ENCODE peak calls at places on chromosomes 5 and 9, in seven cellular contexts. K is upper lobe of right lung, W is A549, A is OCI-LY7, M is uterus, B is PC-3, X is GM23338. R is an unnamed sample.

GRCh38 chr5:15368835-15369234 is 131.1 kb upstream of the FBXL7 start:
- DNase-seq in K (no peak), X (no peak), M (no peak), W (no peak), B (no peak), A (no peak), R (no peak)

GRCh38 chr5:90932052-90932699 is 373.6 kb downstream of the ADGRV1 start:
- DNase-seq in X (peak; percentile 87), A (peak; percentile 22), M (peak; percentile 55), W (peak; percentile 80), B (peak; percentile 93), K (no peak), R (peak; percentile 83)

GRCh38 chr5:158410976-158411375 is 552.0 kb upstream of the CLINT1 start:
- DNase-seq in M (no peak), K (no peak), X (no peak), W (no peak), A (no peak), B (no peak), R (no peak)

GRCh38 chr9:136566899-136567298 is 21.1 kb upstream of the NOTCH1 start:
- DNase-seq in B (no peak), X (no peak), A (no peak), M (peak; percentile 78), K (no peak), W (no peak), R (no peak)

GRCh38 chr9:70510157-70510770 is 95.8 kb upstream of the KLF9 start:
- DNase-seq in M (no peak), A (peak; percentile 27), B (no peak), W (peak; percentile 46), K (peak; percentile 66), X (peak; percentile 77), R (peak; percentile 45)

GRCh38 chr5:89120719-89121118 is 237.7 kb upstream of the MEF2C start:
- DNase-seq in A (no peak), K (no peak), M (no peak), X (no peak), W (no peak), B (no peak), R (peak; percentile 13)

GRCh38 chr5:12177851-12178250 is 273.6 kb upstream of the CTNND2 start:
- DNase-seq in M (no peak), W (no peak), A (no peak), K (no peak), B (no peak), X (no peak), R (no peak)

GRCh38 chr9:106860731-106861584 is 2.0 kb upstream of the ZNF462 start:
- DNase-seq in K (peak; percentile 75), A (no peak), W (peak; percentile 14), M (peak; percentile 41), B (peak; percentile 55), X (peak; percentile 83), R (peak; percentile 50)

GRCh38 chr5:107088907-107089306 is 581.8 kb downstream of the EFNA5 start:
- DNase-seq in K (no peak), M (no peak), W (no peak), A (no peak), X (no peak), B (no peak), R (no peak)

GRCh38 chr9:107684224-107684623 is 194.7 kb upstream of the KLF4 start:
- DNase-seq in M (no peak), B (no peak), K (no peak), W (peak; percentile 9), X (no peak), A (no peak), R (peak; percentile 60)

GRCh38 chr9:70392189-70392588 is 22.3 kb downstream of the KLF9 start:
- DNase-seq in B (peak; percentile 13), M (no peak), W (peak; percentile 24), A (peak; percentile 21), X (no peak), K (no peak), R (no peak)

GRCh38 chr9:126248680-126249079 is 77.9 kb upstream of the MVB12B start:
- DNase-seq in W (peak; percentile 13), K (no peak), A (no peak), M (no peak), B (peak; percentile 81), X (no peak), R (no peak)

GRCh38 chr5:81326554-81326953 is 25.2 kb downstream of the ZCCHC9 start:
- DNase-seq in B (no peak), W (no peak), A (no peak), X (no peak), K (no peak), M (no peak), R (no peak)

GRCh38 chr5:7869474-7870136 is 657 bp downstream of the MTRR start:
- DNase-seq in A (peak; percentile 32), B (peak; percentile 32), K (peak; percentile 75), X (peak; percentile 19), W (no peak), M (no peak), R (peak; percentile 37)

GRCh38 chr9:129568560-129569505 is 52.1 kb downstream of the C9orf50 start:
- DNase-seq in B (no peak), W (peak; percentile 78), M (peak; percentile 59), K (peak; percentile 72), A (no peak), X (peak; percentile 65), R (peak; percentile 71)

GRCh38 chr5:166952055-166952454 is 1339.4 kb upstream of the WWC1 start:
- DNase-seq in A (no peak), K (no peak), M (no peak), W (no peak), X (no peak), B (no peak), R (no peak)

GRCh38 chr5:9885164-9885563 is 255.0 kb upstream of the TAS2R1 start:
- DNase-seq in X (no peak), K (no peak), B (no peak), W (no peak), M (no peak), A (no peak), R (no peak)
- H3K4me3 ChIP-seq in X (no peak overlapping the region), K (no peak overlapping the region), B (no peak overlapping the region), W (no peak overlapping the region), M (no peak overlapping the region), A (no peak overlapping the region), R (no peak overlapping the region)

DNA sequence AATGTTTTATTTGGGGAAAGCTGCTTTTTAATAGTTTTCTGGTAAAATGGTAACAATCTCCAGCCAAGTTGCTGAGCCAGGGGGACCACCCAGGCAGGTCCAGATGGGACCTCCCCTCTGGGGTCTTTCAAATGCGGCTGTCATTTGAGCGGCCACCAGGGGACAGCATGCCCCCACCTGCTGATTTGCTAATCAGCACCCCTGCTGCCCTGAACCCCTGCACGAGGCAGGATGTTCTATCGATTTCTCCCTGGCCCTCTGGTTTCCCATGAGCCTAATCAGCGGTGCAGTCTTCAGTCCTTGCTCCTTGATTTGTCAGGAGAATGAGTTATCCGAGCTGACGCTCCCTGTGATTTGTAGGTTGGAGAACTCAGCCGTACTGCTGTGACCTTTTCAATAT is 247.0 kb downstream of the FSTL4 start:
- DNase-seq in B (no peak), A (no peak), M (no peak), W (no peak), K (no peak), X (peak; percentile 67), R (no peak)
- TF ChIP-seq CTCF in B (peak; percentile 46), A (peak; percentile 61), M (no peak), W (peak; percentile 23), K (peak; percentile 14), X (peak; percentile 71), R (peak; percentile 39)

GRCh38 chr9:78031826-78032598 is 401 bp upstream of the GNAQ start:
- DNase-seq in M (peak; percentile 95), K (peak; percentile 97), A (no peak), X (peak; percentile 90), B (peak; percentile 80), W (peak; percentile 93), R (peak; percentile 96)

GRCh38 chr9:78029601-78030552 is 1.7 kb downstream of the GNAQ start:
- DNase-seq in B (no peak), K (no peak), X (peak; percentile 40), A (no peak), W (peak; percentile 23), M (peak; percentile 28), R (peak; percentile 17)

GRCh38 chr9:78030553-78031270 is 899 bp downstream of the GNAQ start:
- DNase-seq in W (peak; percentile 52), B (no peak), M (peak; percentile 49), A (no peak), K (peak; percentile 86), X (peak; percentile 72), R (peak; percentile 82)

GRCh38 chr9:78032599-78033457 is 1.2 kb upstream of the GNAQ start:
- DNase-seq in B (no peak), M (peak; percentile 47), K (no peak), X (no peak), A (no peak), W (no peak), R (peak; percentile 20)

GRCh38 chr9:78031271-78031825 is at the start of gene GNAQ:
- DNase-seq in X (peak; percentile 59), B (peak; percentile 13), K (peak; percentile 78), M (peak; percentile 36), A (no peak), W (no peak), R (peak; percentile 67)
- H3K4me1 ChIP-seq in X (peaks cover 28% of the 10 kb centered on the region), B (peaks cover 9% of the 10 kb centered on the region), K (peaks cover 38% of the 10 kb centered on the region), M (no peaks in the 10 kb centered on the region), A (no peaks in the 10 kb centered on the region), W (peaks cover 49% of the 10 kb centered on the region), R (peaks cover 45% of the 10 kb centered on the region)

GRCh38 chr5:32168460-32169033 is 5.6 kb downstream of the GOLPH3 start:
- DNase-seq in B (no peak), W (no peak), X (no peak), K (no peak), M (no peak), A (no peak), R (no peak)
- H3K4me3 ChIP-seq in B (no peak overlapping the region), W (no peak overlapping the region), X (no peak overlapping the region), K (no peak overlapping the region), M (no peak overlapping the region), A (no peak overlapping the region), R (no peak overlapping the region)

GRCh38 chr5:36236801-36237200 is 4.9 kb downstream of the NADK2 start:
- DNase-seq in B (no peak), W (no peak), K (no peak), M (no peak), A (peak; percentile 68), X (no peak), R (no peak)
- TF ChIP-seq CTCF in B (no peak), W (no peak), K (no peak), M (no peak), A (no peak), X (no peak), R (no peak)